ENCODE peak calls at places on chromosomes 12 and 14, in eight cellular contexts. G, M, R, T, Y, H, V and B are unnamed samples.

GRCh38 chr12:114430306-114430705 is 24.4 kb upstream of the TBX5 start:
- DNase-seq in G (no peak), M (no peak), R (peak; percentile 48), T (no peak), Y (no peak), H (no peak), V (no peak), B (no peak)

GRCh38 chr14:54322241-54322640 is 74.6 kb upstream of the CDKN3 start:
- DNase-seq in G (no peak), M (no peak), R (peak; percentile 67), T (no peak), Y (no peak), H (no peak), V (no peak), B (no peak)

GRCh38 chr12:106189341-106189740 is 50.6 kb upstream of the NUAK1 start:
- DNase-seq in G (no peak), M (peak; percentile 68), R (no peak), T (no peak), Y (no peak), H (no peak), V (no peak), B (no peak)

GRCh38 chr14:101588286-101588975 is 27.1 kb downstream of the DIO3 start:
- DNase-seq in G (no peak), M (no peak), R (no peak), T (no peak), Y (no peak), H (no peak), V (no peak), B (no peak)

GRCh38 chr14:91367173-91368171 is 50.1 kb downstream of the CCDC88C start:
- DNase-seq in G (peak; percentile 69), M (no peak), R (peak; percentile 97), T (peak; percentile 22), Y (no peak), H (peak; percentile 35), V (no peak), B (no peak)

GRCh38 chr12:43893670-43894069 is 57.8 kb downstream of the TMEM117 start:
- DNase-seq in G (no peak), M (no peak), R (peak; percentile 80), T (no peak), Y (no peak), H (no peak), V (no peak), B (no peak)

GRCh38 chr12:129002447-129002846 is 149.2 kb downstream of the GLT1D1 start:
- DNase-seq in G (no peak), M (no peak), R (no peak), T (no peak), Y (no peak), H (no peak), V (no peak), B (no peak)

GRCh38 chr12:55820679-55821078 is 2.8 kb downstream of the ORMDL2 start:
- DNase-seq in G (no peak), M (peak; percentile 47), R (no peak), T (peak; percentile 44), Y (no peak), H (no peak), V (no peak), B (no peak)

GRCh38 chr12:78186670-78187069 is 356.0 kb downstream of the NAV3 start:
- DNase-seq in G (no peak), M (no peak), R (no peak), T (no peak), Y (no peak), H (no peak), V (no peak), B (no peak)

GRCh38 chr12:17301544-17301943 is 695.6 kb upstream of the LMO3 start:
- DNase-seq in G (no peak), M (peak; percentile 71), R (no peak), T (no peak), Y (no peak), H (no peak), V (no peak), B (no peak)

GRCh38 chr12:54689034-54689372 is 40.8 kb upstream of the DCD start:
- DNase-seq in G (no peak), M (no peak), R (no peak), T (no peak), Y (no peak), H (no peak), V (no peak), B (no peak)

DNA sequence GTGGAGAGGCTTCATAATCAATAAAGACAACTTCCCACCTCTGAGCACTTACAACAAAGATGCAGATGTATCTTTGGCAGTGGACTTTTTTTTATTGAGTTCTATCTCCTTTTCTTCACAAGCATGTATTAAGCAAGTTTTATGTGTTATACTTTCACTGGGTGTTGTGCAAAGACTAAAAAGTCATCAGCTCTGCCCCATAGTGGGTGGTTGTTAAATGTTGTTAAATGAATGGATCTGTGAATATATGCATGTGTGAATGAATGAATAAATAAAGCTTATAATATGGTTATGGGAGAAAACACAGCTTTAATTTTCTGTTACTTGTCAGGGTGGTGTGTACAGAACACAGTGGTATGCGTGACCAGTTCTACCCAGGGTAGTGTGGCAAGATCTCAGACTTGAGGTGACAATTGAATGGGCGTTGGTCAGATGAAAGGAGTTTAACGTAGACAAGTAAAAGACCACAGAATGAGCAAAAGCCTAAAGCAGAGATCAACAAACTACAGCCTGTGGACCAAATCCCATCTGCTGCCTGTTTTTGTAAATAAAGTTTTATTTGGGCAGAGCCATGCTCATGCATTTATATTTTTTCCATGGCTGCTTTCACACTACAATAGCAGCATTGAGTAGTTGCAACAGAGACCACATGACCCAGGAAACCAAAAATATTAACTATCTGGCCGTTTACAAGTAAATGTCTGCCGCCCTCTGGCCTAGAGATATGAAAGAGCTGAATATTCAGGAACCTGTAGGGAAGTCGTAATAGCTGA is 207.3 kb upstream of the EEA1 start:
- DNase-seq in G (no peak), M (no peak), R (no peak), T (no peak), Y (no peak), H (no peak), V (no peak), B (no peak)
- H3K27ac ChIP-seq in G (no peak overlapping the region), M (no peak overlapping the region), R (no peak overlapping the region), T (no peak overlapping the region), Y (no peak overlapping the region), H (no peak overlapping the region), V (no peak overlapping the region), B (no peak overlapping the region)

GRCh38 chr12:98227162-98227561 is 288.2 kb upstream of the TMPO start:
- DNase-seq in G (no peak), M (peak; percentile 68), R (no peak), T (peak; percentile 45), Y (no peak), H (no peak), V (peak; percentile 24), B (no peak)

GRCh38 chr12:98232753-98233385 is 282.5 kb upstream of the TMPO start:
- DNase-seq in G (no peak), M (no peak), R (peak; percentile 61), T (no peak), Y (no peak), H (no peak), V (no peak), B (no peak)

GRCh38 chr12:98224584-98225221 is 290.7 kb upstream of the TMPO start:
- DNase-seq in G (no peak), M (no peak), R (no peak), T (no peak), Y (no peak), H (no peak), V (no peak), B (no peak)

GRCh38 chr12:98228619-98229538 is 286.5 kb upstream of the TMPO start:
- DNase-seq in G (no peak), M (no peak), R (no peak), T (no peak), Y (no peak), H (no peak), V (no peak), B (no peak)

GRCh38 chr12:98229539-98229921 is 285.9 kb upstream of the TMPO start:
- DNase-seq in G (no peak), M (no peak), R (no peak), T (no peak), Y (no peak), H (no peak), V (no peak), B (no peak)
- H3K27ac ChIP-seq in G (no peak overlapping the region), M (no peak overlapping the region), R (no peak overlapping the region), T (no peak overlapping the region), Y (no peak overlapping the region), H (no peak overlapping the region), V (no peak overlapping the region), B (no peak overlapping the region)

GRCh38 chr12:48183876-48184548 is 568 bp downstream of the CCDC184 start:
- DNase-seq in G (no peak), M (peak; percentile 79), R (no peak), T (no peak), Y (no peak), H (no peak), V (no peak), B (no peak)

GRCh38 chr12:48184549-48184922 is 1.1 kb downstream of the CCDC184 start:
- DNase-seq in G (no peak), M (peak; percentile 63), R (no peak), T (no peak), Y (no peak), H (no peak), V (no peak), B (no peak)

GRCh38 chr12:48180857-48181495 is 2.5 kb upstream of the CCDC184 start:
- DNase-seq in G (no peak), M (no peak), R (no peak), T (no peak), Y (no peak), H (no peak), V (no peak), B (no peak)

GRCh38 chr12:48183091-48183875 is at the start of gene CCDC184:
- DNase-seq in G (no peak), M (peak; percentile 93), R (peak; percentile 77), T (peak; percentile 90), Y (peak; percentile 32), H (peak; percentile 89), V (peak; percentile 87), B (peak; percentile 86)

GRCh38 chr12:48182659-48183058 is 785 bp upstream of the CCDC184 start:
- DNase-seq in G (no peak), M (no peak), R (no peak), T (no peak), Y (no peak), H (no peak), V (no peak), B (no peak)
- H3K27ac ChIP-seq in G (no peak overlapping the region), M (peak overlapping the region; percentile 85), R (no peak overlapping the region), T (peak overlapping the region; percentile 84), Y (peak overlapping the region; percentile 21), H (peak overlapping the region; percentile 79), V (no peak overlapping the region), B (no peak overlapping the region)

GRCh38 chr12:104477812-104478388 is 21.2 kb downstream of the CHST11 start:
- DNase-seq in G (no peak), M (no peak), R (no peak), T (no peak), Y (no peak), H (no peak), V (no peak), B (no peak)

GRCh38 chr12:104473374-104473983 is 16.7 kb downstream of the CHST11 start:
- DNase-seq in G (no peak), M (no peak), R (no peak), T (no peak), Y (no peak), H (no peak), V (no peak), B (no peak)

GRCh38 chr12:104478396-104479140 is 21.8 kb downstream of the CHST11 start:
- DNase-seq in G (no peak), M (no peak), R (peak; percentile 38), T (no peak), Y (no peak), H (no peak), V (no peak), B (no peak)

GRCh38 chr12:104472748-104473147 is 16.0 kb downstream of the CHST11 start:
- DNase-seq in G (no peak), M (no peak), R (no peak), T (no peak), Y (no peak), H (no peak), V (no peak), B (no peak)

GRCh38 chr12:104475269-104475668 is 18.5 kb downstream of the CHST11 start:
- DNase-seq in G (no peak), M (no peak), R (no peak), T (no peak), Y (no peak), H (no peak), V (no peak), B (no peak)
- H3K27ac ChIP-seq in G (no peak overlapping the region), M (no peak overlapping the region), R (no peak overlapping the region), T (no peak overlapping the region), Y (no peak overlapping the region), H (no peak overlapping the region), V (no peak overlapping the region), B (no peak overlapping the region)